ENCODE peak calls at places on chromosome 4, in four cellular contexts. Q is sigmoid colon, F is activated B cell treated with CpG ODN at 0.5 μM for 24 hours, V is IMR-90. C is an unnamed sample.

GRCh38 chr4:25321703-25322102 is 9.1 kb downstream of the ZCCHC4 start:
- DNase-seq in Q (no peak), F (no peak), V (no peak), C (no peak)

GRCh38 chr4:118345813-118346212 is 7.0 kb downstream of the PRSS12 start:
- DNase-seq in Q (no peak), F (no peak), V (peak), C (no peak)

GRCh38 chr4:41882622-41883347 is 52.4 kb upstream of the TMEM33 start:
- DNase-seq in Q (no peak), F (no peak), V (peak), C (no peak)

GRCh38 chr4:90990298-90990697 is 863.1 kb downstream of the CCSER1 start:
- DNase-seq in Q (no peak), F (no peak), V (no peak), C (no peak)

GRCh38 chr4:121199742-121200561 is 35.8 kb upstream of the TNIP3 start:
- DNase-seq in Q (no peak), F (no peak), V (no peak), C (no peak)

GRCh38 chr4:116023049-116023448 is 909.6 kb upstream of the NDST4 start:
- DNase-seq in Q (no peak), F (no peak), V (no peak), C (no peak)

GRCh38 chr4:17578482-17578891 is 1.5 kb downstream of the LAP3 start:
- DNase-seq in Q (no peak), F (no peak), V (peak), C (no peak)

GRCh38 chr4:168865854-168866253 is 144.2 kb downstream of the CBR4 start:
- DNase-seq in Q (no peak), F (no peak), V (no peak), C (no peak)

GRCh38 chr4:153337686-153338085 is 6.8 kb upstream of the MND1 start:
- DNase-seq in Q (no peak), F (no peak), V (no peak), C (no peak)

GRCh38 chr4:73944061-73944875 is 37.6 kb downstream of the PF4 start:
- DNase-seq in Q (no peak), F (no peak), V (no peak), C (no peak)

GRCh38 chr4:124943938-124944337 is 231.4 kb upstream of the ANKRD50 start:
- DNase-seq in Q (no peak), F (no peak), V (no peak), C (no peak)

GRCh38 chr4:172270421-172270820 is 457.2 kb downstream of the GALNTL6 start:
- DNase-seq in Q (no peak), F (no peak), V (no peak), C (no peak)

GRCh38 chr4:109609431-109609830 is 49.4 kb downstream of the MCUB start:
- DNase-seq in Q (no peak), F (no peak), V (no peak), C (no peak)

GRCh38 chr4:107034982-107035710 is 967 bp downstream of the DKK2 start:
- DNase-seq in Q (peak), F (no peak), V (peak), C (no peak)

GRCh38 chr4:139849219-139849618 is 183.6 kb downstream of the MGST2 start:
- DNase-seq in Q (no peak), F (no peak), V (no peak), C (no peak)

GRCh38 chr4:7699040-7699439 is 240.6 kb downstream of the AFAP1 start:
- DNase-seq in Q (no peak), F (no peak), V (peak), C (no peak)

GRCh38 chr4:114649908-114650307 is 51.3 kb downstream of the UGT8 start:
- DNase-seq in Q (no peak), F (no peak), V (no peak), C (no peak)

GRCh38 chr4:110164251-110164650 is 34.2 kb downstream of the ELOVL6 start:
- DNase-seq in Q (no peak), F (no peak), V (peak), C (no peak)

GRCh38 chr4:186596850-186597390 is 41.6 kb upstream of the MTNR1A start:
- DNase-seq in Q (no peak), F (no peak), V (no peak), C (no peak)

GRCh38 chr4:48692897-48693296 is 87.2 kb downstream of the FRYL start:
- DNase-seq in Q (no peak), F (no peak), V (no peak), C (no peak)

DNA sequence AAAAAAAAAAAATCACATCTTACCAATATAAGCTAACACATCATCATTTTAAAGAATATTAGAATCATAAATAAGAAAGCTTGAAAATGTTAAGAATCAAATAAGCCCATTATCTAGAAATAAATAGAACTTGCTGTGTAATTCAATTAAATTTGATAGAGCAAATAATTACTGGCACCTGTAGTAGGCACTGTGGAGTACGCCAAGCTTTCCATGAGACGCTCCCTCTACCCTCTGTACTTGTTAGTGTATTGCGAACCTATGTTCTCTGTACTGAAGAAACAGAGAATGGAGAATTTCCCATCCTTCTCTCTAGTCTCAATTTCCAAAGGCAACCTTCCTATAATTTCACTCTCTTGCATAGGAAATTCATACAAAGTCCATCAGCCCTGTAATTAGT is 61.7 kb upstream of the HAND2 start:
- DNase-seq in Q (no peak), F (no peak), V (no peak), C (no peak)
- TF ChIP-seq CTCF in Q (no peak), F (no peak), V (no peak), C (no peak)

GRCh38 chr4:165343353-165344191 is 16.1 kb downstream of the MSMO1 start:
- DNase-seq in Q (no peak), F (no peak), V (no peak), C (no peak)

GRCh38 chr4:165347647-165348569 is 20.4 kb downstream of the MSMO1 start:
- DNase-seq in Q (no peak), F (no peak), V (no peak), C (no peak)

GRCh38 chr4:165351359-165352130 is 24.1 kb downstream of the MSMO1 start:
- DNase-seq in Q (no peak), F (no peak), V (no peak), C (no peak)

GRCh38 chr4:165345663-165346417 is 18.4 kb downstream of the MSMO1 start:
- DNase-seq in Q (no peak), F (no peak), V (no peak), C (no peak)
- TF ChIP-seq CTCF in Q (no peak), F (no peak), V (peak), C (no peak)

DNA sequence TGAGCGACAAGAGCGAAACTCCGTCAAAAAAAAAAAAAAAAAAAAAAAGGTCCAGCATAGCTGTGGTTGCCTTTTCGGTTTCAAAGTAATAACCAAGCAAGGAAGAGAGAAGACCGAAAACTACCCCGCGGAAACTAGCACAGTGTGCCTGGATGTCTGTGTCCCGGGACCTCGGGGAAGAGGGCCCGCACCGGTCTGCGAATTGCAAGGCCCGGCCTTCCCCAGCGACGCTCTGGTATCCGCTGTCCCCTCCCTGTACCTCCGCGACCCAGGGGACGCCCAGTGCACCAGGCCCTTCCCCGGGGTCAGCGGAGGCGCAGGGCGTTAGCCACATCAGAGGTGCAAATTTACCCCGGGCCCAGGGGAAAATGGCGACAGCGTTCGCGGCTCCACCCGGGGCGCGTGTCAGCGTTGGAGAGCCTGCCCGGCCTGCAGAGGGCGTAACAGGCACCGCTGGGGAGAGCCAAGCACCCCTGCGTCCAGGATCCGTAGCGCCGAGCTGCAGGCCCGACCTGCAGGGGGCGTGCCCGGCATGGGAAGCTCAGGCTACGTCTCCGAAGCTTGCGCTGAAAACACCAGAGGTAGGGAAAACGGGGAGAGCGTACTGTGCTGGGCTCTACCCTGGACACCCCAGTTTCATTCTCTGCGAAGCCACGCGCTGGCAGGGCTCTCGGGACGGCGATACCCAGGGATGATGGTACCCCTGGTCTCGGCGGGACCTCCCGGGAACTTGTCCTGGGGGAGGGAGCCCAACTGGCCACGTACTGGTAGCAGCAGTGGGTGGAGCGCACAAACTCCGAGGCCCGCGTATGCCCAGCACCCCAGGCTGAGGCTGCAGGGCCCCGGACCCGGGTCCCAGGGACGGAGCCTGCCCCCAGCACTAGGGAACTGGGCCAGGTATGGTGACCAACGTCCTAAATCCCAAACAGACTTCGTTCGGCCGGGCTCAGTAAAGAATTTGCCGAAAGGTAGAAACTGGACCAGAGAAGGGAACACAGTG is 16.2 kb downstream of the NKX6-1 start:
- DNase-seq in Q (no peak), F (no peak), V (no peak), C (no peak)
- TF ChIP-seq CTCF in Q (no peak), F (no peak), V (peak), C (no peak)

DNA sequence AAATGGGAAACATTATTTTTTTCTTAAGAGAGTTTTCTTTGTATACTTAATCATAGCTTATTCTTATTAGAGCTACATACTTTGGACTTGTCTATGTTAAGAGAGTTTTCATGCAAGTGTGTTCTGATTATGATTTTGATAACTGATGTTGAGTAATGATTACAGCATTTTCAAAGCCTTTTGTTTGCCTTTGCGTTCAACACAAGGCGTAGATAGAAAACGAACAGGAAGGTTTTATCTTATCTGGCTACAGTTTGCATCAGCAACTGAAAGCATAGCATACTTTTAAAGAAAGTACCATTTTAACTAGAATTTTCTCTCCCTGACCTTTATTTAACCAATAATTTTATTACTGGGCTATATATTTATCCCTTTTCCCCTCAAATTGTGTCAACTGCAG is 51.6 kb upstream of the PDLIM5 start:
- DNase-seq in Q (no peak), F (no peak), V (no peak), C (no peak)
- TF ChIP-seq CTCF in Q (no peak), F (no peak), V (no peak), C (no peak)

DNA sequence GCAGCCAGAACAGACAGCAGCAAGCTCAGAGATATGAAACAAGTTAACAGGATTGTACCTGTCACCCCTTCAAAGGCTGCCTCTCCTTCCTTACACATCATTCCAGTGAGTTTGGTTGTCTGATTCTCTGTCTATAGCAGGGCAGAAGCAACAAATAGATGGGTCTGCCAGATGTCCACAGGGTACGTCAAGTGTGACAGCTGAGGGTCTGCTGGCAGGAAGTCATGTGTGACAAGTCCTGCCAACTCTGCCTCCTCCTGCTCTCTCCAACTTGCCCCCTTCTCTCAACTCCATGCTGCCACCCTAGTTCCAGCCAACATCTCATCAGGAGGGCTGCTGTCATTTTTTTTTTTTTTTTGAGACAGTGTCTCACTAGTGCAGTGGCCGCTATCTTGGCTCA is 109.2 kb downstream of the NSUN7 start:
- DNase-seq in Q (no peak), F (no peak), V (no peak), C (no peak)
- TF ChIP-seq CTCF in Q (no peak), F (no peak), V (no peak), C (no peak)